ENCODE peak calls at places on chromosome 12, in eight cellular contexts. T is epithelial cell of esophagus, G is vagina, Z is BJ, W is kidney epithelial cell, H is astrocyte of the spinal cord, V is fibroblast of lung, K is AG09309. U is an unnamed sample.

GRCh38 chr12:42524716-42525115 is 64.8 kb downstream of the PRICKLE1 start:
- DNase-seq in T (no peak), G (no peak), Z (no peak), W (no peak), H (no peak), V (no peak), K (no peak), U (no peak)

GRCh38 chr12:2057041-2057792 is 4.4 kb downstream of the CACNA1C start:
- DNase-seq in T (peak; percentile 19), G (no peak), Z (no peak), W (no peak), H (peak; percentile 56), V (peak; percentile 56), K (no peak), U (no peak)

GRCh38 chr12:101759396-101760047 is 20.3 kb upstream of the SYCP3 start:
- DNase-seq in T (peak; percentile 52), G (no peak), Z (no peak), W (no peak), H (peak; percentile 42), V (peak; percentile 15), K (no peak), U (peak; percentile 5)

GRCh38 chr12:31897791-31898503 is 61.3 kb upstream of the RESF1 start:
- DNase-seq in T (peak; percentile 15), G (no peak), Z (no peak), W (no peak), H (peak; percentile 28), V (peak; percentile 50), K (no peak), U (peak; percentile 42)

GRCh38 chr12:53480425-53481107 is 18.7 kb downstream of the MAP3K12 start:
- DNase-seq in T (no peak), G (no peak), Z (no peak), W (no peak), H (no peak), V (no peak), K (no peak), U (no peak)

GRCh38 chr12:45655186-45655585 is 74.3 kb upstream of the ARID2 start:
- DNase-seq in T (peak; percentile 71), G (no peak), Z (no peak), W (no peak), H (no peak), V (peak; percentile 19), K (no peak), U (no peak)

GRCh38 chr12:118015306-118015705 is 1.2 kb upstream of the RFC5 start:
- DNase-seq in T (no peak), G (no peak), Z (no peak), W (no peak), H (no peak), V (no peak), K (no peak), U (no peak)

GRCh38 chr12:43733687-43734086 is 24.9 kb downstream of the PUS7L start:
- DNase-seq in T (no peak), G (no peak), Z (no peak), W (no peak), H (no peak), V (no peak), K (no peak), U (no peak)

GRCh38 chr12:75877588-75878381 is 153.8 kb downstream of the PHLDA1 start:
- DNase-seq in T (peak; percentile 19), G (no peak), Z (no peak), W (no peak), H (peak; percentile 35), V (no peak), K (no peak), U (no peak)

GRCh38 chr12:6241495-6241894 is 41.3 kb downstream of the CD9 start:
- DNase-seq in T (no peak), G (no peak), Z (no peak), W (no peak), H (no peak), V (no peak), K (no peak), U (no peak)

GRCh38 chr12:27780612-27781408 is 774 bp upstream of the MANSC4 start:
- DNase-seq in T (peak; percentile 59), G (no peak), Z (no peak), W (no peak), H (peak; percentile 29), V (peak; percentile 69), K (no peak), U (no peak)

GRCh38 chr12:78403136-78403535 is 461.4 kb upstream of the SYT1 start:
- DNase-seq in T (peak; percentile 24), G (no peak), Z (peak; percentile 56), W (peak; percentile 78), H (peak; percentile 80), V (peak; percentile 96), K (peak; percentile 23), U (peak; percentile 16)

GRCh38 chr12:114407034-114407420 is 1.1 kb upstream of the TBX5 start:
- DNase-seq in T (no peak), G (no peak), Z (no peak), W (no peak), H (no peak), V (no peak), K (no peak), U (no peak)
- TF ChIP-seq CTCF in T (no peak), G (no peak), Z (no peak), W (no peak), H (no peak), V (no peak), K (no peak), U (no peak)

GRCh38 chr12:128267651-128268347 is 829 bp downstream of the TMEM132C start:
- DNase-seq in T (no peak), G (no peak), Z (no peak), W (no peak), H (no peak), V (no peak), K (no peak), U (no peak)

GRCh38 chr12:128266559-128267245 is at the start of gene TMEM132C:
- DNase-seq in T (no peak), G (no peak), Z (no peak), W (no peak), H (no peak), V (no peak), K (no peak), U (no peak)

GRCh38 chr12:128267246-128267622 is 264 bp downstream of the TMEM132C start:
- DNase-seq in T (no peak), G (no peak), Z (no peak), W (no peak), H (no peak), V (no peak), K (no peak), U (no peak)

GRCh38 chr12:128265566-128265965 is 1.4 kb upstream of the TMEM132C start:
- DNase-seq in T (no peak), G (no peak), Z (no peak), W (no peak), H (no peak), V (no peak), K (no peak), U (no peak)

DNA sequence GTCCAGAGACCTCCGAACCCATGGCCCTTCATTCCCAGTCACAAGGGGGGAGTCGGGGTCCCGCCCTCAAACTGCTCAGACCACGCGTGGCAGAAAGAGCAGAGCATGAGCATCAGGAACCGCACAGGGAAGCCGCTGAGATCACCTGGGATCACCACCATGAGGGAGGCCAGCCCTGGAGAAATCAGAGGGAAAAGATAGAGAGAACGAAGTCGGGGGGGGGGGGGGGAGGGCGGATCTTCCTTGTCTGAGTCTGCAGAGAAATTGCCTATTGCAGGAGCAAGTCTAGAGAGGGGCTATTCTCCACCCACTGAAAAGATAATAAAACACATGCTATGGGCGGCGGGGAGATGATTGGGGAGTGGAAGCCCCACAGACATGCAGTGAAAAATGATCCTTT is 884 bp upstream of the TMEM132C start:
- DNase-seq in T (no peak), G (no peak), Z (no peak), W (no peak), H (no peak), V (no peak), K (no peak), U (no peak)
- H3K4me3 ChIP-seq in T (no peak overlapping the region), G (peak overlapping the region; percentile 66), Z (no peak overlapping the region), W (no peak overlapping the region), H (no peak overlapping the region), V (no peak overlapping the region), K (no peak overlapping the region), U (no peak overlapping the region)

DNA sequence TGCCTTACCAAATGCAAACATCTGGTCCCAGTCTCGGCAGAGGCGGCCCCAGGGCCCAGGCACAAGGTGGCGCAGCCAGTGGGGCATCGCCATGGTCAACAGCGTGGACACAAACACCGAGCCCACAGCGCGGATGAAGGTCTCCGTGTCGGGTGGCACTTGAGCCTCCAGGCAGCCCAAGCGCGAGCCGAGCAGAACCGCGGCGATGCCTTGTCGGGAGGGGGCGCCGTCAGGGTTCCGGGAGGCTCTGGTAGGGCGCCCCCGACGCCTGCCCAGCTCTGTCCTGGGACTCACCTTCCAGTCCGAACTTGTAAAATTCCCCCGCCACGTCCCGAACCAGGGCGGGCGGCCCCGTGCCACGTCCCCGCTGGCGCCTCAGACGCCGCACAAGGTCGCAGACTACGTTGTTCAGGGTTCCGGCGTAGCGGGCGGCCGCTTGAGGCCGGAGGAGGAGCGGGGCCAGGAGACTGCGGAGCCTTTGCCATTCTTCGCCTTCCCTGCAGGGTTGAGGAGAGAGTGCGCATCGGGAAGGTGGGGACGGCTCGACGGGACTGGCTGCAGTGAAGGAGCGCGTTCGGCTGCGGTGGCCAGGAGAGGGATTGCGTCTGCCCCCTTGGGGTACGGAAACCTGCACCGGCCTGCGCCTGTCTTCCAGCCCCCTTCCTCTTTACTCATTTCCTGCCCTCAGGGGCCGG is 1.7 kb downstream of the CYP27B1 start:
- DNase-seq in T (peak; percentile 86), G (no peak), Z (no peak), W (no peak), H (no peak), V (peak; percentile 28), K (no peak), U (no peak)
- TF ChIP-seq CTCF in T (peak; percentile 31), G (no peak), Z (peak; percentile 50), W (peak; percentile 43), H (peak; percentile 45), V (peak; percentile 24), K (peak; percentile 53), U (peak; percentile 32)

GRCh38 chr12:51246254-51246853 is 7.7 kb downstream of the DAZAP2 start:
- DNase-seq in T (no peak), G (no peak), Z (no peak), W (no peak), H (no peak), V (peak; percentile 63), K (no peak), U (peak; percentile 70)
- H3K4me3 ChIP-seq in T (no peak overlapping the region), G (no peak overlapping the region), Z (no peak overlapping the region), W (no peak overlapping the region), H (no peak overlapping the region), V (no peak overlapping the region), K (no peak overlapping the region), U (no peak overlapping the region)

U was measured in HFF-Myc.